ENCODE peak calls at places on chromosomes 3 and 15, in four cellular contexts. W is neural crest cell, Q is RWPE1, B is astrocyte of the spinal cord. M is an unnamed sample.

GRCh38 chr15:40594429-40594836 is 384 bp downstream of the KNL1 start:
- DNase-seq in W (peak), Q (peak), B (peak), M (no peak)

GRCh38 chr3:108441528-108441927 is 68.9 kb downstream of the MYH15 start:
- DNase-seq in W (no peak), Q (no peak), B (peak), M (no peak)

GRCh38 chr15:42385206-42385979 is 26.1 kb downstream of the CAPN3 start:
- DNase-seq in W (peak), Q (peak), B (peak), M (no peak)

GRCh38 chr15:25287823-25288222 is 151.0 kb downstream of the UBE3A start:
- DNase-seq in W (no peak), Q (no peak), B (no peak), M (no peak)

GRCh38 chr3:9826815-9827574 is 16.8 kb downstream of the RPUSD3 start:
- DNase-seq in W (no peak), Q (no peak), B (no peak), M (no peak)

GRCh38 chr3:99505646-99506269 is 132.6 kb upstream of the COL8A1 start:
- DNase-seq in W (no peak), Q (no peak), B (peak), M (no peak)

GRCh38 chr3:140290105-140290504 is 355.1 kb downstream of the CLSTN2 start:
- DNase-seq in W (no peak), Q (peak), B (no peak), M (no peak)

GRCh38 chr3:33131328-33132018 is 17.7 kb downstream of the CRTAP start:
- DNase-seq in W (peak), Q (peak), B (peak), M (no peak)

GRCh38 chr15:96428742-96429141 is 98.2 kb downstream of the NR2F2 start:
- DNase-seq in W (no peak), Q (peak), B (peak), M (no peak)

GRCh38 chr3:197317250-197317963 is 19.0 kb upstream of the DLG1 start:
- DNase-seq in W (no peak), Q (peak), B (peak), M (no peak)

GRCh38 chr3:146473726-146474125 is 4.4 kb upstream of the PLSCR2 start:
- DNase-seq in W (no peak), Q (no peak), B (no peak), M (no peak)

GRCh38 chr3:108914774-108915641 is 38.7 kb downstream of the GUCA1C start:
- DNase-seq in W (peak), Q (peak), B (peak), M (no peak)

GRCh38 chr3:116018651-116019050 is 395.3 kb downstream of the GAP43 start:
- DNase-seq in W (no peak), Q (no peak), B (peak), M (no peak)

GRCh38 chr3:11622846-11623550 is 20.7 kb downstream of the VGLL4 start:
- DNase-seq in W (no peak), Q (no peak), B (no peak), M (no peak)

GRCh38 chr15:63436872-63437375 is 55.3 kb upstream of the CA12 start:
- DNase-seq in W (peak), Q (no peak), B (peak), M (no peak)

DNA sequence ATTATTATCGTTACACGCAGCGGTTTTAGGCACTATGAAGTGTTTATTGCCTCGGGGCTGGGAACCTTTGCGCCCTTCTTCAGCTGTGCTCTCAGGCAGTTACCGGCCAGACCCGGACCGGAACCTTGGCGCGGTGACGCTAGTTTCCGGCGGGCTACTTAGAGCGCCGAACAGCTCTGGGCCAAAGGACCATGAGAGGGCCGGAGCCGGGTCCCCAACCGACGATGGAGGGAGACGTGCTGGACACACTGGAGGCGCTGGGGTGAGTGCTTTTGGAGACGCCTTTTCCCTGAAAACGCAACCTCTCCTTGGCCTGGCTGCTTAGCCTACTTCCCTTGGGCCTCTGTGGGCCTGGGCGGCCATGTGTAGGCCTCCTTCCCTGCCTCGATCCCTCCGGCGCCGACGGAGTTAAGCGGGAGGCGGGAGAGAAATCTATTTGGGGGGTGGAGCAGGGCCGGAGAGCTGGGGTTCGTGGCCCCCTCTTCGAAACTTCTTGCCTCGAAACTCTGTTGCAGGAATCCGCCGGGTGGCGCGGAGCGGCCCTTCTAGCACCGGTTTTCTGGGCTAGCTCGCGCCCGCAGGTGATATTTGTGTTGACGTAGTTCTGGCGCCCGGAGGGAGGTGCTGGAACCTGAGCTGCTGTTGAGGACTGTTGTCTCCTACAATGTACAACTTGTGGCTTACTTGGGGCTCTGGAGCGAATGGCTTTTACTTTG is at the start of gene FAM98B:
- DNase-seq in W (peak), Q (peak), B (peak), M (peak)
- TF ChIP-seq CTCF in W (peak), Q (peak), B (peak), M (no peak)

GRCh38 chr15:86915811-86916331 is 836.2 kb downstream of the AGBL1 start:
- DNase-seq in W (peak), Q (peak), B (peak), M (no peak)
- TF ChIP-seq CTCF in W (peak), Q (peak), B (peak), M (no peak)

GRCh38 chr3:46498916-46499519 is 1.2 kb downstream of the RTP3 start:
- DNase-seq in W (no peak), Q (no peak), B (no peak), M (no peak)

GRCh38 chr3:46495901-46496456 is 1.8 kb upstream of the RTP3 start:
- DNase-seq in W (no peak), Q (no peak), B (peak), M (no peak)

GRCh38 chr3:46497556-46498265 is at the start of gene RTP3:
- DNase-seq in W (no peak), Q (no peak), B (no peak), M (no peak)

GRCh38 chr3:46500631-46501377 is 3.0 kb downstream of the RTP3 start:
- DNase-seq in W (no peak), Q (no peak), B (peak), M (no peak)

GRCh38 chr3:46496745-46497555 is 826 bp upstream of the RTP3 start:
- DNase-seq in W (no peak), Q (no peak), B (no peak), M (no peak)
- TF ChIP-seq CTCF in W (peak), Q (no peak), B (peak), M (no peak)

GRCh38 chr15:92942706-92943105 is 42.6 kb downstream of the CHD2 start:
- DNase-seq in W (no peak), Q (no peak), B (no peak), M (no peak)
- TF ChIP-seq CTCF in W (no peak), Q (no peak), B (no peak), M (no peak)

GRCh38 chr15:74781673-74782595 is at the start of gene CSK:
- DNase-seq in W (peak), Q (peak), B (peak), M (peak)
- TF ChIP-seq CTCF in W (peak), Q (peak), B (peak), M (no peak)

GRCh38 chr3:57064615-57065014 is 4.2 kb downstream of the SPATA12 start:
- DNase-seq in W (no peak), Q (no peak), B (no peak), M (no peak)

GRCh38 chr3:57066471-57066870 is 6.0 kb downstream of the SPATA12 start:
- DNase-seq in W (no peak), Q (no peak), B (no peak), M (no peak)

GRCh38 chr3:57068437-57069089 is 8.1 kb downstream of the SPATA12 start:
- DNase-seq in W (no peak), Q (peak), B (peak), M (peak)

GRCh38 chr3:57063027-57063426 is 2.6 kb downstream of the SPATA12 start:
- DNase-seq in W (no peak), Q (no peak), B (no peak), M (no peak)

GRCh38 chr3:57065588-57065987 is 5.1 kb downstream of the SPATA12 start:
- DNase-seq in W (no peak), Q (no peak), B (peak), M (no peak)
- TF ChIP-seq CTCF in W (no peak), Q (no peak), B (no peak), M (no peak)

GRCh38 chr15:60004846-60005351 is 788 bp downstream of the FOXB1 start:
- DNase-seq in W (no peak), Q (no peak), B (no peak), M (no peak)

GRCh38 chr15:60002528-60003218 is 1.4 kb upstream of the FOXB1 start:
- DNase-seq in W (no peak), Q (no peak), B (no peak), M (no peak)

GRCh38 chr15:60005352-60006202 is 1.5 kb downstream of the FOXB1 start:
- DNase-seq in W (no peak), Q (no peak), B (no peak), M (no peak)

GRCh38 chr15:60003243-60004018 is 680 bp upstream of the FOXB1 start:
- DNase-seq in W (no peak), Q (no peak), B (no peak), M (no peak)

DNA sequence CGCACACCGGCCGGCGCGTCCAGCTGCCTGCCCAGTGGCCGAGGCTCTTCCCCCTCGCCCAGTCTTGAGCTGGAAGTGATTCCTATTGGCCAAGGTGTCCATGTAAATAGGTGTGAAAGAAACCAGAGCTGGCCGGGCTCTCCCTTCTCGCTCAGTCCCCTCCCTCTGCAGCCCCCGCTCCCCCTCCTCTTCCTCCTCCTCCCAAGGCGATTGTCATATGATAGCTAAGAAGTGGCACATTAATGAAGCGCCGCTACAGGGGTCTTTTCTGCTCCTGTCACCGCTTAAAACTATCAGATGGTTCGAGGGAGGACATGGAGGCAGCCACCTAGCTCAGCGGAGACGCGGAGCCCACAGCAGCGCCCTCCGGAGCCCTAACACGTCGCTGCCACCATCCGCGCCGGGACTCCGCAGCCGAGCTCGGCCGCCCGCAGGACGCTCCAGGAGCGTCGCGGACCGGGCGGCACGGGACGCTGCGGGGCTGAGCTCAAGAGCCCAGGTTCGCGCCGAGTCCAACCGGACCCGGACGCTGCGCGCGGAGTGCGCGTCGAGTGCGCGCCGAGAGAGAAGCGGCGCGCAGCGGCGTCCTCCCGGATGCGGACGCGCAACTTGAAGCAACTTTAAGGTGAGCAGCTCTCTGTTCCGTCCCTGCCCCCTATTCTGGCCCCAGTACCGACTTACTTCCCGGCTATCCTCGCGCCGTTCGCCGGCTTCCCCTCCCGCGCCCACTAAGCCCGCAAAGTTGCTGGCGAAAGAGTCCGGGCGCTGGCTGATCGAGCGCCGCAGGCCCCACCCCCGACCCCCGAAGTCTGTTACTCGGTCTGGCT is at the start of gene FOXB1:
- DNase-seq in W (no peak), Q (no peak), B (no peak), M (no peak)
- TF ChIP-seq CTCF in W (peak), Q (no peak), B (no peak), M (no peak)

GRCh38 chr3:104612218-104612617 is 754.5 kb upstream of the ALCAM start:
- DNase-seq in W (no peak), Q (no peak), B (no peak), M (no peak)

GRCh38 chr3:104614564-104614963 is 752.1 kb upstream of the ALCAM start:
- DNase-seq in W (no peak), Q (no peak), B (no peak), M (no peak)

GRCh38 chr3:104606812-104607211 is 759.9 kb upstream of the ALCAM start:
- DNase-seq in W (no peak), Q (no peak), B (peak), M (no peak)

GRCh38 chr3:104610730-104611652 is 755.7 kb upstream of the ALCAM start:
- DNase-seq in W (no peak), Q (no peak), B (no peak), M (no peak)
- TF ChIP-seq CTCF in W (peak), Q (no peak), B (no peak), M (no peak)

DNA sequence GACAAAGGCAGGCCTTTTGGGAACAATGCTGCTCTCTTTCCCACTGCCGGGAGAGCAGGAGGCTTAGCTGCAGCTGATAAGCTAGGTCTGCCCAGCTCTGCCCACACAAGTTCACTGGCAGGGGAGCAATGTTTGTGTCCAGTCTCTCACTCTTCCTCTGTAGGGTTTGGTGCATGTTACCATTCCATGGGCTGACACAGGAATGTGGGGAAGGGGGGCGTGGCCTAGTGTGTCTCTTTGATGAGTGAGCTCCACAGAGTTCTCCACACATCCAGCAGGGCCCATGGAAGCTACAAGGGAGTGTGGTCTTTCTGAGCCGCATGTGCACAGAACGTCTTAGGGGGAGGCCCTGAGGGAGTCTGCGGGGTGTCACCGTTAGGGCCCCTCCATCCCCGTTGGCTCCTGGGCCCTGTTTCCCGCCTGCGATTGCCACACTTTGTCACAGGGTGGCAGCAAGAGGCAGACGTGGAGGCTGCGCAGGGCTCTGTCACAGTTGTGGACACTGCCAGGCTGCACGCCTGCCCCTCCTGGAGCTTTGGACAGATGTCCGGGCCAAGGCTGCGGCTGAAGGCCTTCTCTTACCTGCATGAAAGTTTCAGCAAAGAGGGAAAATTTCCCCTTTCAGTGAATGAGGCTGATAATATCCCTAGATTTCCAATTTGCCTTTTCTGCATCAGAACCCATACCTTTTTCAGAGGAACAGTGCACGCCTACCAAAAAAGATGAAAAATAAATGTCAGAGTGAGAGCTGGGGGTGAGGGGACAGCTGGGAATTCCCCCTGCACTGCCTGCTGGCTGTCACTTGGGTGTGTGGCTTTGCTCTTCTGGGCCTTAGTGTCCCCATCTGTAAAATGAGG is 24.3 kb downstream of the CACNA2D3 start:
- DNase-seq in W (peak), Q (no peak), B (no peak), M (no peak)
- TF ChIP-seq CTCF in W (peak), Q (peak), B (no peak), M (no peak)